ENCODE peak calls at places on chromosomes 1 and 21, in seven cellular contexts. O is T-helper 2 cell, L is lower leg skin, X is AG20443, B is NCI-H1105, T is heart right ventricle, V is left ventricle myocardium superior. Q is an unnamed sample.

GRCh38 chr1:208834346-208835081 is 590.3 kb upstream of the PLXNA2 start:
- DNase-seq in V (no peak), L (no peak), X (peak; percentile 46), T (no peak), O (no peak), B (peak; percentile 23), Q (no peak)

GRCh38 chr1:16120940-16121410 is 34.9 kb downstream of the EPHA2 start:
- DNase-seq in O (no peak), T (no peak), B (peak; percentile 11), L (no peak), V (no peak), X (no peak), Q (no peak)

GRCh38 chr1:24702511-24703293 is 42.5 kb upstream of the CLIC4 start:
- DNase-seq in T (peak; percentile 47), V (peak; percentile 60), X (no peak), B (no peak), L (no peak), O (no peak), Q (no peak)

GRCh38 chr1:7885513-7886298 is 32.8 kb upstream of the UTS2 start:
- DNase-seq in T (no peak), O (no peak), X (no peak), B (peak; percentile 69), V (no peak), L (peak; percentile 89), Q (no peak)

GRCh38 chr1:244065960-244066388 is 14.9 kb downstream of the ZBTB18 start:
- DNase-seq in L (no peak), B (no peak), X (peak; percentile 68), T (no peak), V (no peak), O (no peak), Q (no peak)

GRCh38 chr1:220881918-220882891 is 3.0 kb downstream of the HLX start:
- DNase-seq in X (peak; percentile 50), L (no peak), O (no peak), T (no peak), B (no peak), V (peak; percentile 59), Q (no peak)

GRCh38 chr1:116909511-116910378 is at the start of gene PTGFRN:
- DNase-seq in X (peak; percentile 86), V (peak; percentile 87), T (peak; percentile 73), L (peak; percentile 94), O (no peak), B (peak; percentile 69), Q (peak; percentile 8)

GRCh38 chr1:14857436-14858195 is 259.1 kb downstream of the KAZN start:
- DNase-seq in O (no peak), X (no peak), V (no peak), L (no peak), T (no peak), B (no peak), Q (no peak)

GRCh38 chr1:109918077-109918606 is 7.5 kb downstream of the CSF1 start:
- DNase-seq in T (no peak), O (no peak), L (no peak), B (no peak), V (no peak), X (no peak), Q (no peak)

GRCh38 chr21:43717967-43718871 is 710 bp upstream of the PDXK start:
- DNase-seq in T (no peak), V (peak; percentile 59), O (no peak), X (no peak), B (no peak), L (no peak), Q (no peak)

GRCh38 chr1:228162286-228163003 is 3.2 kb upstream of the IBA57 start:
- DNase-seq in X (no peak), O (no peak), B (no peak), L (no peak), T (peak; percentile 78), V (peak; percentile 65), Q (no peak)

GRCh38 chr1:246043556-246043955 is 463.5 kb downstream of the SMYD3 start:
- DNase-seq in B (peak; percentile 41), X (no peak), T (no peak), L (no peak), V (no peak), O (no peak), Q (no peak)

GRCh38 chr21:34670962-34671348 is 2.2 kb downstream of the CLIC6 start:
- DNase-seq in B (no peak), V (no peak), O (no peak), T (no peak), L (no peak), X (no peak), Q (no peak)

GRCh38 chr1:94980049-94980908 is 53.4 kb upstream of the CNN3 start:
- DNase-seq in V (no peak), T (no peak), L (no peak), O (no peak), X (no peak), B (no peak), Q (no peak)

GRCh38 chr1:213724640-213725536 is 262.9 kb upstream of the PROX1 start:
- DNase-seq in X (peak; percentile 46), O (no peak), L (no peak), B (no peak), T (no peak), V (peak; percentile 37), Q (no peak)

GRCh38 chr1:65255088-65256050 is 54.0 kb upstream of the DNAJC6 start:
- DNase-seq in X (no peak), O (no peak), L (no peak), B (peak; percentile 20), V (no peak), T (no peak), Q (no peak)

GRCh38 chr1:68378296-68379084 is 71.3 kb downstream of the RPE65 start:
- DNase-seq in V (no peak), B (no peak), X (peak; percentile 35), L (no peak), T (no peak), O (no peak), Q (no peak)

GRCh38 chr1:62198781-62199125 is 4.1 kb downstream of the L1TD1 start:
- DNase-seq in T (no peak), X (no peak), V (no peak), B (no peak), L (no peak), O (no peak), Q (no peak)

GRCh38 chr1:39524171-39524570 is 32.7 kb downstream of the BMP8A start:
- DNase-seq in T (no peak), O (no peak), X (no peak), V (no peak), B (no peak), L (no peak), Q (no peak)

GRCh38 chr1:21911205-21912001 is 25.7 kb downstream of the HSPG2 start:
- DNase-seq in T (peak; percentile 80), X (peak; percentile 47), O (no peak), B (no peak), V (peak; percentile 89), L (no peak), Q (no peak)

Q was measured in T-helper 1 cell.